ENCODE peak calls at places on chromosomes 12 and 14, in eight cellular contexts. H is colonic mucosa, B is Panc1, M is A549, F is GM10248, I is body of pancreas, K is GM06990, G is coronary artery. W is an unnamed sample.

GRCh38 chr12:117587646-117588287 is 226.3 kb upstream of the NOS1 start:
- DNase-seq in I (peak; percentile 61), M (peak; percentile 60), K (no peak), F (peak; percentile 68), G (no peak), B (peak; percentile 39), H (peak; percentile 56), W (peak; percentile 71)

GRCh38 chr12:8681129-8681902 is 16.5 kb upstream of the RIMKLB start:
- DNase-seq in B (no peak), I (peak; percentile 23), K (no peak), M (peak; percentile 52), F (no peak), H (no peak), G (no peak), W (no peak)

GRCh38 chr12:111942557-111942956 is 70.4 kb downstream of the TMEM116 start:
- DNase-seq in G (no peak), B (no peak), H (peak; percentile 34), F (no peak), I (peak; percentile 11), M (peak; percentile 67), K (no peak), W (no peak)

GRCh38 chr12:63844391-63845341 is at the start of gene SRGAP1:
- DNase-seq in I (peak; percentile 58), H (peak; percentile 72), G (peak; percentile 86), M (peak; percentile 69), F (peak; percentile 17), K (no peak), B (no peak), W (peak; percentile 50)

GRCh38 chr12:43540474-43540873 is 11.5 kb downstream of the ADAMTS20 start:
- DNase-seq in F (no peak), H (no peak), I (no peak), G (no peak), K (no peak), M (no peak), B (no peak), W (no peak)

GRCh38 chr12:46959484-46959883 is 119.9 kb upstream of the PCED1B start:
- DNase-seq in M (peak; percentile 76), I (no peak), K (no peak), B (peak; percentile 73), H (no peak), F (no peak), G (no peak), W (no peak)

GRCh38 chr12:44158746-44159145 is 322.9 kb downstream of the TMEM117 start:
- DNase-seq in K (no peak), G (no peak), I (no peak), M (no peak), F (no peak), B (no peak), H (no peak), W (no peak)

GRCh38 chr12:101570022-101570421 is 24.7 kb upstream of the MYBPC1 start:
- DNase-seq in I (peak; percentile 21), F (no peak), B (no peak), K (no peak), M (peak; percentile 43), G (no peak), H (no peak), W (peak; percentile 11)

GRCh38 chr12:94788298-94788697 is 137.9 kb upstream of the TMCC3 start:
- DNase-seq in F (no peak), K (no peak), B (no peak), G (no peak), M (no peak), I (no peak), H (no peak), W (no peak)

GRCh38 chr12:92696240-92696639 is 6.5 kb upstream of the PLEKHG7 start:
- DNase-seq in B (no peak), H (peak; percentile 24), F (no peak), I (peak; percentile 18), M (no peak), G (no peak), K (no peak), W (no peak)

GRCh38 chr12:67326637-67327036 is 57.5 kb downstream of the CAND1 start:
- DNase-seq in G (no peak), H (no peak), B (no peak), I (no peak), M (no peak), K (no peak), F (no peak), W (no peak)

GRCh38 chr14:103091041-103091882 is 3.3 kb upstream of the EXOC3L4 start:
- DNase-seq in F (peak; percentile 92), M (no peak), K (peak; percentile 81), H (peak; percentile 82), G (no peak), I (peak; percentile 73), B (no peak), W (peak; percentile 96)

GRCh38 chr14:71693373-71693772 is 238.9 kb upstream of the RGS6 start:
- DNase-seq in M (no peak), G (no peak), K (no peak), B (no peak), H (no peak), I (no peak), F (no peak), W (no peak)

DNA sequence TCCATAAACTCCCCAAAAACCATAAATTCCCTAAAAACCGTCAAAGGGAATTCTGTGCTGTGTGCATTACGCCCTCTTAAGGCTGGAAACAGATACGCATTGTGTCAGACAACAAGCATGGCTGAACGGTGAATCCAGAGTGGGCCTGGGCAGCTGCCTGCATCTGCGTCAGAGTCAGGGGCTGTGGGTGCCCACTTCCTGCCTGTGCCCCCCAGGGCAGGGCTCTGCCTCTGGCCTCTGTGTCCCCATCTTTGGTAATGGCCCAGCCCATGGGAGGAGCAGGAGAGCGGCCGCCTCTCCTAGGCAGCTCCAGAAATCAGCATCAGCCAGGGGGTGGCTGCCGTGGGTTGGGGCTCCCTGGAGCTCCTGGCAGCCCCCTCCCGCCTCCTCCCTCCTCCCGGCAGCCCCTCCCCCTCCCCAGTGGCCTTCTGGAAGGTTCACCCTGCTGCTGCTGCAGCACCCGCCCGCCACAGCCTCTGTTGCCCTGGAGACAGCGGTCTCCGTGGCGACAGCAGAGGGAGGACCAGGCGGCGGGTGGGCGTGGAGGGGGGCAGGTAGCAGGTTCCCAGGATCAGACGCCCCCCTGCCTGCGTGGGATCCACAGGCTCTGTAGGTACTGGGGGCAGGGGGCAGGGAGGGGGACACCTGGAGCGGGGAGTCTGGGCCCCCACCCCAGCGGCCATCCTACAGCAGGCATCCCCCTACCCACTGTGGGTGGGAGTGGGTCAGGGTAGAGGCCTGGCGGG is 5.9 kb downstream of the MMP17 start:
- DNase-seq in M (peak; percentile 73), I (no peak), H (no peak), G (no peak), B (no peak), F (no peak), K (no peak), W (no peak)
- TF ChIP-seq CTCF in M (peak; percentile 55), I (no peak), H (no peak), G (no peak), B (peak; percentile 86), F (peak; percentile 35), K (peak; percentile 47), W (no peak)

GRCh38 chr12:133130038-133130807 is at the start of the genes ZNF10 and ZNF891:
- DNase-seq in M (peak; percentile 99), H (peak; percentile 98), B (peak; percentile 72), F (peak; percentile 93), K (peak; percentile 99), G (peak; percentile 96), I (peak; percentile 96), W (peak; percentile 93)
- TF ChIP-seq CTCF in M (no peak), H (no peak), B (no peak), F (no peak), K (no peak), G (no peak), I (no peak), W (peak; percentile 3)

DNA sequence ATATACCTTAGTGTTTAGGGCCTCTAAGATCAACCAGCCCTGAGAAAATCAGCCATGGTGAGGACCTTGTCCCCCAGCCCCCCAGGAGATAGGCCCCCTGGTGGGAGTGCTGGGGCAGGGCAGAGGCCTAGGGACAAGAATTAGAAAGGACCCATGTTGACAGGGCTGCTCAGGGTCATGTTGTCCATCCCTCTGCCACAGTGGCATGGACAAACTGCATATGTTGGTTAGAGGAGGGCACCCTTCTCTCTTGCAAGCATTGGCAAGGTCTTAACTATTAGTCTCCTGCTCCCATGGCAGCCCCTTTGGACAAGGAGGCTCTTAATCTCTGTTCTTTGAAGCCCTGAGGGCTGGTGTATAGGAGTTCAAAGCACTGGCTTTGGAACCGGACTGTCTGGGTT is 755 bp upstream of the PTPN6 start:
- DNase-seq in H (no peak), I (no peak), F (no peak), M (no peak), G (no peak), B (no peak), K (no peak), W (no peak)
- TF ChIP-seq CTCF in H (no peak), I (no peak), F (peak; percentile 61), M (no peak), G (no peak), B (no peak), K (peak; percentile 68), W (peak; percentile 36)

DNA sequence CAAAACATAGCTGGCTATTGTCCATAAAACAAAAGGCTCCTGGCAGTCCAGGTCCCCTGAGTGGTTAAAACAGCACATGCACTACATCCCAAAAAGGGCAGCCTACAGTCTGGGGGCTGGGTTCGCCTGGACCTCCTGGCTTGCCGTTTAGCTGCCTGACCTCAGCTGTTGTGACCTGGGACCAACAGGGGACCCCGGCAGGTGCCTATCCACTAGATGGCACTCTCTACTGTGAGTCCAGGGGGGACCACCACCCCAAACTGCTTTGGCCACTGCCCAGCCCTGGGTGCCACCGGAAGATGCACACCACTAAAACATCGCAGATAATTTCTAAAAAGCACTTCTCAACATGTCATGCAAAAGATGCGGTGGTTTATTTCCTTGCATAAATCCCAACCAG is 2.9 kb upstream of the RTL1 start:
- DNase-seq in H (no peak), K (no peak), F (peak; percentile 20), M (no peak), G (no peak), B (no peak), I (peak; percentile 8), W (peak; percentile 12)
- TF ChIP-seq CTCF in H (no peak), K (peak; percentile 9), F (no peak), M (peak; percentile 51), G (no peak), B (peak; percentile 49), I (no peak), W (no peak)

DNA sequence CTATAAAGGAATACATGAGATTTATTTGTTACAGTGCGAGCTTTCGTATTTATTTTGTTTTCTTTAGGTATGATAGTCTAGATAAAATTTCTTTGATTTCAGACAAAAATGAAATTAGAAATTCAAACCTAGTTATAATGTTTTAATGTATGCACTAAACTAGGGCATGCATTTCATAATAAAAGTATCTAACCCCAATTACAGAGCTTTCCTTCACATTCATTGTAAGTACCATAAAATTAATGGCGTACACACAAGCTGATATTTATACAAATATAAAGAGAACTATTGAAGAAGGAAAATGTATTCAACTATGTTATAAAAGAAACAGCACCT is 120.2 kb downstream of the GXYLT1 start:
- DNase-seq in G (no peak), K (no peak), I (no peak), M (no peak), B (no peak), H (no peak), F (no peak), W (no peak)
- TF ChIP-seq CTCF in G (no peak), K (no peak), I (no peak), M (no peak), B (no peak), H (no peak), F (no peak), W (no peak)

GRCh38 chr14:31252865-31253264 is 45.3 kb upstream of the HECTD1 start:
- DNase-seq in B (no peak), I (no peak), F (no peak), G (no peak), M (no peak), K (no peak), H (no peak), W (no peak)
- TF ChIP-seq CTCF in B (no peak), I (no peak), F (no peak), G (no peak), M (no peak), K (no peak), H (no peak), W (no peak)

GRCh38 chr12:78002878-78003277 is 172.2 kb downstream of the NAV3 start:
- DNase-seq in I (no peak), M (peak; percentile 6), H (no peak), B (no peak), F (no peak), G (no peak), K (no peak), W (no peak)
- TF ChIP-seq CTCF in I (no peak), M (no peak), H (no peak), B (no peak), F (no peak), G (no peak), K (no peak), W (no peak)

W was measured in GM20000.